ENCODE peak calls at places on chromosomes 2 and 18, in six cellular contexts. One of them, this sample, is unnamed.

GRCh38 chr2:47127862-47128543 is 27.1 kb downstream of the STPG4 start:
- DNase-seq in IMR-90: no peak
- DNase-seq in neuronal stem cell: no peak
- DNase-seq in mesenchymal stem cell: no peak
- DNase-seq in trophoblast cell: no peak
- DNase-seq in H1: no peak
- DNase-seq in this sample: peak; percentile 36

GRCh38 chr2:145185696-145186095 is 665.8 kb upstream of the ZEB2 start:
- DNase-seq in IMR-90: peak; percentile 84
- DNase-seq in neuronal stem cell: no peak
- DNase-seq in mesenchymal stem cell: peak; percentile 55
- DNase-seq in trophoblast cell: no peak
- DNase-seq in H1: no peak
- DNase-seq in this sample: no peak

GRCh38 chr2:131724019-131724418 is 196.3 kb downstream of the CCDC74A start:
- DNase-seq in IMR-90: no peak
- DNase-seq in neuronal stem cell: no peak
- DNase-seq in mesenchymal stem cell: no peak
- DNase-seq in trophoblast cell: peak; percentile 59
- DNase-seq in H1: no peak
- DNase-seq in this sample: peak; percentile 47

GRCh38 chr2:166180951-166181812 is 53.4 kb upstream of the SCN1A start:
- DNase-seq in IMR-90: peak; percentile 56
- DNase-seq in neuronal stem cell: peak; percentile 51
- DNase-seq in mesenchymal stem cell: peak; percentile 43
- DNase-seq in trophoblast cell: peak; percentile 34
- DNase-seq in H1: peak; percentile 81
- DNase-seq in this sample: peak; percentile 72

GRCh38 chr2:55056024-55056521 is 5.8 kb upstream of the RTN4 start:
- DNase-seq in IMR-90: peak; percentile 47
- DNase-seq in neuronal stem cell: no peak
- DNase-seq in mesenchymal stem cell: peak; percentile 76
- DNase-seq in trophoblast cell: peak; percentile 91
- DNase-seq in H1: no peak
- DNase-seq in this sample: no peak

GRCh38 chr2:11667866-11668637 is 1.9 kb downstream of the NTSR2 start:
- DNase-seq in IMR-90: no peak
- DNase-seq in neuronal stem cell: no peak
- DNase-seq in mesenchymal stem cell: no peak
- DNase-seq in trophoblast cell: no peak
- DNase-seq in H1: no peak
- DNase-seq in this sample: no peak

GRCh38 chr18:60092073-60092472 is 192.3 kb downstream of the PMAIP1 start:
- DNase-seq in IMR-90: no peak
- DNase-seq in neuronal stem cell: no peak
- DNase-seq in mesenchymal stem cell: no peak
- DNase-seq in trophoblast cell: no peak
- DNase-seq in H1: no peak
- DNase-seq in this sample: no peak

GRCh38 chr2:20418519-20418918 is 28.4 kb upstream of the RHOB start:
- DNase-seq in IMR-90: no peak
- DNase-seq in neuronal stem cell: no peak
- DNase-seq in mesenchymal stem cell: no peak
- DNase-seq in trophoblast cell: no peak
- DNase-seq in H1: no peak
- DNase-seq in this sample: no peak

GRCh38 chr2:168136392-168136977 is 110.9 kb downstream of the STK39 start:
- DNase-seq in IMR-90: peak; percentile 48
- DNase-seq in neuronal stem cell: no peak
- DNase-seq in mesenchymal stem cell: peak; percentile 58
- DNase-seq in trophoblast cell: no peak
- DNase-seq in H1: no peak
- DNase-seq in this sample: no peak

GRCh38 chr2:40240067-40240466 is 211.8 kb downstream of the SLC8A1 start:
- DNase-seq in IMR-90: peak; percentile 96
- DNase-seq in neuronal stem cell: no peak
- DNase-seq in mesenchymal stem cell: peak; percentile 77
- DNase-seq in trophoblast cell: no peak
- DNase-seq in H1: no peak
- DNase-seq in this sample: no peak

GRCh38 chr2:134576478-134576877 is 142.3 kb downstream of the TMEM163 start:
- DNase-seq in IMR-90: no peak
- DNase-seq in neuronal stem cell: no peak
- DNase-seq in mesenchymal stem cell: no peak
- DNase-seq in trophoblast cell: no peak
- DNase-seq in H1: no peak
- DNase-seq in this sample: no peak

GRCh38 chr2:190842606-190843104 is 38.0 kb upstream of the GLS start:
- DNase-seq in IMR-90: no peak
- DNase-seq in neuronal stem cell: no peak
- DNase-seq in mesenchymal stem cell: no peak
- DNase-seq in trophoblast cell: no peak
- DNase-seq in H1: no peak
- DNase-seq in this sample: no peak

GRCh38 chr2:188695953-188696352 is 278.2 kb upstream of the COL3A1 start:
- DNase-seq in IMR-90: peak; percentile 82
- DNase-seq in neuronal stem cell: no peak
- DNase-seq in mesenchymal stem cell: peak; percentile 69
- DNase-seq in trophoblast cell: no peak
- DNase-seq in H1: no peak
- DNase-seq in this sample: no peak

GRCh38 chr18:79694895-79695213 is 15.3 kb downstream of the CTDP1 start:
- DNase-seq in IMR-90: no peak
- DNase-seq in neuronal stem cell: no peak
- DNase-seq in mesenchymal stem cell: no peak
- DNase-seq in trophoblast cell: no peak
- DNase-seq in H1: no peak
- DNase-seq in this sample: no peak

GRCh38 chr2:145007673-145008263 is 487.8 kb upstream of the ZEB2 start:
- DNase-seq in IMR-90: peak; percentile 66
- DNase-seq in neuronal stem cell: no peak
- DNase-seq in mesenchymal stem cell: peak; percentile 78
- DNase-seq in trophoblast cell: no peak
- DNase-seq in H1: no peak
- DNase-seq in this sample: no peak

DNA sequence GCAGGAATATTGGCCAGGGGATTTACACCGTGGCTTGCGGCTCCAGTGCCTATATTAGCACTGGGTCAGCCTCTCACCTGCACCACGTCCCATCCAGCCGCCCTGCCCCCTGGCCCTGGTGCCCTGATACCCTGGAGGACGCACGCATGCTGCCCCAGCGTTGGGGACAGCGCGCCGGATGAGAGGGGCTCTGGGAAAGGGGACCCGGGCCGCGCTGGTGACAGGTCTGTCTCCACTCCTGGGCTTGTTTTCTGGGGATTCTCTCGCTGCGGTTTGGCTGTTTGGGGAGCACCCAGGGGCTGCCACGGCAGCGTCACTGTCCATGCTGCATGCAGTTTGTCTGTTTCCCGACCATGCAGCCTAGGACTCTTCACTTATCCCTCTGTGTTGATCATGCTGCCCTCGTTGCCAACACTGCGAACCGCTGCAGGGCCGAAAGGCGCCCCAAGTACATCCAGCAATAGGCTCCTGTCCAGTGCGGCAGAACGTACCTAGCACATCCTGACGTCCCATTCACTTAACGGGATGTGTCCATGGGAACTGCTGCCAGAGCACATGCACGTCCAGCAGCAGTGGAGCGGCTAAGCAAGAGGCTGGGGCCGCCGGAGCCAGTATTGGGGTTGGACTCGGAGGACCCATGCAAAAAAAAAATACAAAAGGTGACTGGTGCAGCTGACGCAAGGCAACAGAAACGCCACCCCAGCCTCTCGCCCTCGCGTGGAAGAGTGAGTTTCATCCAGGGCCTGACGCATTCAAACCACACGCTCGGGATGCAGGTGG is 115.5 kb upstream of the PXDN start:
- DNase-seq in IMR-90: no peak
- DNase-seq in neuronal stem cell: no peak
- DNase-seq in mesenchymal stem cell: no peak
- DNase-seq in trophoblast cell: no peak
- DNase-seq in H1: no peak
- DNase-seq in this sample: no peak
- H3K14ac ChIP-seq in IMR-90: no peak overlapping the region
- H3K14ac ChIP-seq in neuronal stem cell: no peak overlapping the region
- H3K14ac ChIP-seq in mesenchymal stem cell: no peak overlapping the region
- H3K14ac ChIP-seq in trophoblast cell: no peak overlapping the region
- H3K14ac ChIP-seq in H1: no peak overlapping the region
- H3K14ac ChIP-seq in this sample: no peak overlapping the region

GRCh38 chr2:147487286-147487979 is 357.4 kb upstream of the ACVR2A start:
- DNase-seq in IMR-90: no peak
- DNase-seq in neuronal stem cell: no peak
- DNase-seq in mesenchymal stem cell: no peak
- DNase-seq in trophoblast cell: no peak
- DNase-seq in H1: no peak
- DNase-seq in this sample: no peak
- H2AK5ac ChIP-seq in IMR-90: no peak overlapping the region
- H2AK5ac ChIP-seq in neuronal stem cell: no peak overlapping the region
- H2AK5ac ChIP-seq in mesenchymal stem cell: no peak overlapping the region
- H2AK5ac ChIP-seq in trophoblast cell: peak overlapping the region; percentile 74
- H2AK5ac ChIP-seq in H1: no peak overlapping the region
- H2AK5ac ChIP-seq in this sample: no peak overlapping the region

GRCh38 chr2:186737737-186738508 is 44.1 kb downstream of the FAM171B start:
- DNase-seq in IMR-90: no peak
- DNase-seq in neuronal stem cell: no peak
- DNase-seq in mesenchymal stem cell: no peak
- DNase-seq in trophoblast cell: no peak
- DNase-seq in H1: no peak
- DNase-seq in this sample: no peak

GRCh38 chr2:186734957-186735734 is 41.3 kb downstream of the FAM171B start:
- DNase-seq in IMR-90: no peak
- DNase-seq in neuronal stem cell: no peak
- DNase-seq in mesenchymal stem cell: no peak
- DNase-seq in trophoblast cell: no peak
- DNase-seq in H1: peak; percentile 52
- DNase-seq in this sample: peak; percentile 56

GRCh38 chr2:186740266-186740665 is 46.4 kb downstream of the FAM171B start:
- DNase-seq in IMR-90: no peak
- DNase-seq in neuronal stem cell: no peak
- DNase-seq in mesenchymal stem cell: no peak
- DNase-seq in trophoblast cell: no peak
- DNase-seq in H1: no peak
- DNase-seq in this sample: no peak

GRCh38 chr2:186739739-186740138 is 45.9 kb downstream of the FAM171B start:
- DNase-seq in IMR-90: no peak
- DNase-seq in neuronal stem cell: no peak
- DNase-seq in mesenchymal stem cell: no peak
- DNase-seq in trophoblast cell: peak; percentile 9
- DNase-seq in H1: no peak
- DNase-seq in this sample: no peak
- H3K14ac ChIP-seq in IMR-90: no peak overlapping the region
- H3K14ac ChIP-seq in neuronal stem cell: no peak overlapping the region
- H3K14ac ChIP-seq in mesenchymal stem cell: no peak overlapping the region
- H3K14ac ChIP-seq in trophoblast cell: no peak overlapping the region
- H3K14ac ChIP-seq in H1: no peak overlapping the region
- H3K14ac ChIP-seq in this sample: no peak overlapping the region

GRCh38 chr2:203535784-203536590 is 886 bp upstream of the RAPH1 start:
- DNase-seq in IMR-90: peak; percentile 35
- DNase-seq in neuronal stem cell: peak; percentile 3
- DNase-seq in mesenchymal stem cell: peak; percentile 48
- DNase-seq in trophoblast cell: peak; percentile 20
- DNase-seq in H1: no peak
- DNase-seq in this sample: no peak

GRCh38 chr2:203533696-203534471 is 1.2 kb downstream of the RAPH1 start:
- DNase-seq in IMR-90: peak; percentile 78
- DNase-seq in neuronal stem cell: peak; percentile 9
- DNase-seq in mesenchymal stem cell: peak; percentile 78
- DNase-seq in trophoblast cell: peak; percentile 27
- DNase-seq in H1: no peak
- DNase-seq in this sample: no peak

GRCh38 chr2:203532957-203533695 is 2.0 kb downstream of the RAPH1 start:
- DNase-seq in IMR-90: peak; percentile 36
- DNase-seq in neuronal stem cell: peak; percentile 20
- DNase-seq in mesenchymal stem cell: peak; percentile 53
- DNase-seq in trophoblast cell: no peak
- DNase-seq in H1: no peak
- DNase-seq in this sample: no peak

GRCh38 chr2:203534486-203535077 is 519 bp downstream of the RAPH1 start:
- DNase-seq in IMR-90: no peak
- DNase-seq in neuronal stem cell: no peak
- DNase-seq in mesenchymal stem cell: peak; percentile 54
- DNase-seq in trophoblast cell: peak; percentile 16
- DNase-seq in H1: no peak
- DNase-seq in this sample: no peak

DNA sequence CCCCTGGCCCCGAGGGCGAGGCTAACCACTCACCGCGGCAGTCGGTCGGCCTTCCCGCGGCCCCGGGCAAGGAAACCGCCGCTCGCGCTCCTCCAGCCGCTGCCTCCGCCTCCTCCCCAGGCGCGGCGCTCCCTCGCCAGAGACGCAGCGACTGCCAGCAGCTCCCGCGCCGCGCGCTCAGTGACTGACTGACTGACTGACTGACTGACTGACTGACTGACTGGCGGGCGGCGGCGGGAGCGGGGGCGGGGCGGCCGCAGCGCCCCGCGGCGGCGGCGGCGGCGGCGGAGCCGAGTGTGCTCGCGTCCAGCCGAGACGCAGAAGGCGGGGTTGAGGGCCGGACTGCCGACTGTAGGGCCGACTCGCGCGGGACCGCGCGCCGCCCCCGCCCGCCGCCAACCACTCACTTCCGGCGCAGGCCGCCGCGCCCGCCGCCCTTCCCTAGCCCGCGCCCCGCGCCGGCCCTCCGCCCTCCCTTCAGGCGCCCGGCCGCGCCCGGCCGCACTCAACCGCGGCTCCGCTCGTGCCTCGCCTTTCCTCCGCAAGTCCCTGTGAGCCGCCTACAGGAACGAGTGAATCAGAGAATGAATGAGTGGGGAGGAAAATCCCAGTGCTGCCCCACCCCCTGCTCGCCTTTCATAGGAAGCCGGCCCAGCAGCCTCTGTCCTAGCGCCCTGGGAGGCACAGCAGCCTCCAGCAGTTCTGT is at the start of gene RAPH1:
- DNase-seq in IMR-90: peak; percentile 82
- DNase-seq in neuronal stem cell: peak; percentile 76
- DNase-seq in mesenchymal stem cell: peak; percentile 90
- DNase-seq in trophoblast cell: peak; percentile 95
- DNase-seq in H1: peak; percentile 82
- DNase-seq in this sample: peak; percentile 88
- H2AK5ac ChIP-seq in IMR-90: peak within 1 kb of the TSS; percentile 82
- H2AK5ac ChIP-seq in neuronal stem cell: no peak within 1 kb of the TSS
- H2AK5ac ChIP-seq in mesenchymal stem cell: no peak within 1 kb of the TSS
- H2AK5ac ChIP-seq in trophoblast cell: peak within 1 kb of the TSS; percentile 4
- H2AK5ac ChIP-seq in H1: no peak within 1 kb of the TSS
- H2AK5ac ChIP-seq in this sample: no peak within 1 kb of the TSS